ENCODE peak calls at places on chromosomes 5 and 9, in eight cellular contexts. A is dermis blood vessel endothelial cell, B is GM18507, J is amniotic stem cell, F is A673, Q is heart right ventricle, Z is EH, C is RWPE1. E is an unnamed sample.

GRCh38 chr5:83891261-83891660 is 170.6 kb upstream of the HAPLN1 start:
- DNase-seq in A (no peak), B (no peak), J (no peak), F (no peak), Q (no peak), Z (no peak), C (no peak), E (no peak)

GRCh38 chr5:126464959-126465358 is 41.8 kb downstream of the GRAMD2B start:
- DNase-seq in A (no peak), B (no peak), J (no peak), F (no peak), Q (no peak), Z (no peak), C (no peak), E (no peak)

GRCh38 chr5:59666709-59667108 is 226.8 kb downstream of the PDE4D start:
- DNase-seq in A (no peak), B (no peak), J (no peak), F (no peak), Q (no peak), Z (no peak), C (no peak), E (no peak)

GRCh38 chr5:107675201-107675600 is 4.5 kb upstream of the EFNA5 start:
- DNase-seq in A (no peak), B (no peak), J (no peak), F (no peak), Q (no peak), Z (no peak), C (no peak), E (no peak)

GRCh38 chr5:56429110-56429561 is 196.0 kb upstream of the ANKRD55 start:
- DNase-seq in A (peak; percentile 27), B (no peak), J (no peak), F (no peak), Q (peak; percentile 50), Z (no peak), C (no peak), E (no peak)

GRCh38 chr9:137229903-137230719 is 590 bp upstream of the SLC34A3 start:
- DNase-seq in A (no peak), B (no peak), J (no peak), F (no peak), Q (no peak), Z (no peak), C (no peak), E (no peak)

GRCh38 chr5:65338606-65339151 is 143.0 kb downstream of the ADAMTS6 start:
- DNase-seq in A (no peak), B (no peak), J (no peak), F (no peak), Q (no peak), Z (peak; percentile 35), C (no peak), E (no peak)

GRCh38 chr5:142866563-142867275 is 96.5 kb downstream of the ARHGAP26 start:
- DNase-seq in A (peak; percentile 87), B (peak; percentile 58), J (peak; percentile 53), F (peak; percentile 73), Q (no peak), Z (peak; percentile 68), C (peak; percentile 85), E (no peak)

GRCh38 chr5:163306421-163306820 is 131.0 kb upstream of the CCNG1 start:
- DNase-seq in A (peak; percentile 0), B (no peak), J (no peak), F (peak; percentile 39), Q (no peak), Z (no peak), C (no peak), E (no peak)

GRCh38 chr9:121283856-121284732 is 16.1 kb downstream of the GSN start:
- DNase-seq in A (no peak), B (no peak), J (no peak), F (no peak), Q (no peak), Z (no peak), C (no peak), E (no peak)

GRCh38 chr9:16032799-16033198 is 480.0 kb downstream of the CCDC171 start:
- DNase-seq in A (peak; percentile 2), B (no peak), J (no peak), F (no peak), Q (no peak), Z (peak; percentile 66), C (no peak), E (no peak)

GRCh38 chr9:129868571-129869486 is 33.6 kb downstream of the USP20 start:
- DNase-seq in A (no peak), B (no peak), J (no peak), F (no peak), Q (no peak), Z (no peak), C (peak; percentile 34), E (no peak)

GRCh38 chr5:116626272-116626723 is 51.7 kb upstream of the SEMA6A start:
- DNase-seq in A (no peak), B (no peak), J (no peak), F (peak; percentile 92), Q (peak; percentile 55), Z (peak; percentile 2), C (no peak), E (peak; percentile 6)

GRCh38 chr5:5891350-5891749 is 468.9 kb downstream of the ICE1 start:
- DNase-seq in A (no peak), B (no peak), J (no peak), F (peak; percentile 68), Q (no peak), Z (no peak), C (peak; percentile 13), E (no peak)

GRCh38 chr5:118891252-118891651 is 97.1 kb downstream of the DTWD2 start:
- DNase-seq in A (no peak), B (no peak), J (no peak), F (peak; percentile 69), Q (no peak), Z (peak; percentile 19), C (no peak), E (no peak)

GRCh38 chr5:135304352-135305221 is 94.4 kb downstream of the MACROH2A1 start:
- DNase-seq in A (no peak), B (no peak), J (no peak), F (no peak), Q (no peak), Z (peak; percentile 29), C (no peak), E (no peak)

GRCh38 chr9:115262477-115262876 is 144.5 kb upstream of the TNC start:
- DNase-seq in A (no peak), B (no peak), J (no peak), F (peak; percentile 68), Q (peak; percentile 77), Z (peak; percentile 93), C (peak; percentile 98), E (no peak)

GRCh38 chr5:126808619-126809018 is 31.7 kb downstream of the LMNB1 start:
- DNase-seq in A (peak; percentile 63), B (no peak), J (no peak), F (peak; percentile 60), Q (no peak), Z (peak; percentile 52), C (peak; percentile 33), E (no peak)

GRCh38 chr9:134134949-134135342 is 936 bp upstream of the WDR5 start:
- DNase-seq in A (no peak), B (no peak), J (no peak), F (no peak), Q (no peak), Z (no peak), C (peak; percentile 40), E (no peak)

GRCh38 chr9:137302176-137303030 is at the start of gene NRARP:
- DNase-seq in A (peak; percentile 93), B (peak; percentile 83), J (no peak), F (peak; percentile 90), Q (peak; percentile 92), Z (peak; percentile 74), C (peak; percentile 95), E (peak; percentile 38)

GRCh38 chr9:99075246-99075912 is 29.5 kb upstream of the TGFBR1 start:
- DNase-seq in A (no peak), B (no peak), J (peak; percentile 36), F (no peak), Q (no peak), Z (peak; percentile 94), C (no peak), E (no peak)

GRCh38 chr5:68285075-68285827 is 69.7 kb downstream of the PIK3R1 start:
- DNase-seq in A (no peak), B (no peak), J (no peak), F (no peak), Q (no peak), Z (no peak), C (no peak), E (no peak)

GRCh38 chr9:69443178-69443577 is 118.2 kb downstream of the ENTREP1 start:
- DNase-seq in A (no peak), B (no peak), J (no peak), F (no peak), Q (no peak), Z (no peak), C (no peak), E (no peak)

GRCh38 chr5:133735346-133735745 is 123.0 kb upstream of the FSTL4 start:
- DNase-seq in A (peak; percentile 64), B (no peak), J (no peak), F (no peak), Q (no peak), Z (peak; percentile 92), C (no peak), E (no peak)

GRCh38 chr5:160042674-160043073 is 33.7 kb downstream of the TTC1 start:
- DNase-seq in A (no peak), B (no peak), J (no peak), F (no peak), Q (no peak), Z (no peak), C (no peak), E (no peak)

GRCh38 chr9:122126340-122127333 is 32.9 kb downstream of the NDUFA8 start:
- DNase-seq in A (no peak), B (no peak), J (no peak), F (no peak), Q (no peak), Z (peak; percentile 86), C (peak; percentile 63), E (no peak)

GRCh38 chr5:154708845-154709244 is 46.3 kb upstream of the LARP1 start:
- DNase-seq in A (no peak), B (no peak), J (no peak), F (no peak), Q (no peak), Z (peak; percentile 21), C (peak; percentile 49), E (no peak)

GRCh38 chr9:83628540-83628939 is 5.6 kb downstream of the IDNK start:
- DNase-seq in A (no peak), B (no peak), J (no peak), F (no peak), Q (no peak), Z (no peak), C (no peak), E (no peak)

GRCh38 chr5:107563957-107564544 is 106.7 kb downstream of the EFNA5 start:
- DNase-seq in A (no peak), B (no peak), J (no peak), F (no peak), Q (no peak), Z (no peak), C (no peak), E (no peak)

GRCh38 chr5:116564756-116565593 is 9.6 kb downstream of the SEMA6A start:
- DNase-seq in A (no peak), B (no peak), J (no peak), F (no peak), Q (no peak), Z (no peak), C (no peak), E (no peak)

GRCh38 chr5:54520438-54520846 is 2.9 kb downstream of the SNX18 start:
- DNase-seq in A (peak; percentile 58), B (no peak), J (no peak), F (peak; percentile 70), Q (no peak), Z (peak; percentile 69), C (peak; percentile 45), E (no peak)

GRCh38 chr5:180470361-180470760 is 23.8 kb upstream of the CNOT6 start:
- DNase-seq in A (no peak), B (no peak), J (no peak), F (no peak), Q (no peak), Z (no peak), C (no peak), E (no peak)

GRCh38 chr9:127163409-127163808 is 41.0 kb upstream of the ANGPTL2 start:
- DNase-seq in A (peak; percentile 94), B (no peak), J (peak; percentile 7), F (peak; percentile 77), Q (no peak), Z (peak; percentile 92), C (peak; percentile 36), E (no peak)

E was measured in thoracic aorta.